ENCODE peak calls at places on chromosomes 13 and 19, in six cellular contexts. E is stimulated activated CD4-positive, alpha-beta T cell treated with anti-CD3 and anti-CD28 coated beads, Interleukin-1b, Interleukin-23, amount 100 ng/mL, for 24 hours; D is NT2/D1; Q is cardiac fibroblast; K is left ventricle myocardium inferior; A is HT1080. V is an unnamed sample.

GRCh38 chr19:11848594-11849263 is at the start of gene ZNF439:
- DNase-seq in E (peak; percentile 79), D (peak; percentile 90), Q (peak; percentile 75), K (peak; percentile 95), A (no peak), V (peak; percentile 73)

GRCh38 chr19:13788991-13789390 is 6.3 kb upstream of the ZSWIM4 start:
- DNase-seq in E (no peak), D (no peak), Q (peak; percentile 68), K (no peak), A (no peak), V (peak; percentile 94)

GRCh38 chr13:50426932-50427331 is 411.7 kb downstream of the KCNRG start:
- DNase-seq in E (no peak), D (no peak), Q (no peak), K (no peak), A (no peak), V (no peak)

GRCh38 chr19:52584686-52585085 is 14.6 kb downstream of the ZNF701 start:
- DNase-seq in E (no peak), D (no peak), Q (no peak), K (no peak), A (no peak), V (peak; percentile 4)

GRCh38 chr19:50258918-50259372 is 55.5 kb downstream of the MYH14 start:
- DNase-seq in E (no peak), D (no peak), Q (no peak), K (no peak), A (no peak), V (no peak)

GRCh38 chr13:30804474-30804873 is 69.1 kb downstream of the ALOX5AP start:
- DNase-seq in E (no peak), D (no peak), Q (no peak), K (no peak), A (no peak), V (no peak)

GRCh38 chr13:76711515-76712182 is 174.6 kb downstream of the KCTD12 start:
- DNase-seq in E (no peak), D (no peak), Q (peak; percentile 98), K (no peak), A (peak; percentile 87), V (peak; percentile 96)

GRCh38 chr19:4338441-4339350 is at the start of gene STAP2:
- DNase-seq in E (no peak), D (no peak), Q (no peak), K (no peak), A (no peak), V (peak; percentile 33)

GRCh38 chr13:114089751-114090400 is 42.5 kb downstream of the RASA3 start:
- DNase-seq in E (no peak), D (no peak), Q (no peak), K (no peak), A (no peak), V (no peak)